ENCODE peak calls at places on chromosome 22, in nine cellular contexts. M, G, Q, Z, W, O, P, A and B are unnamed samples.

GRCh38 chr22:49134076-49134475 is 693.6 kb downstream of the BRD1 start:
- DNase-seq in G (no peak), A (no peak), Q (no peak), P (no peak), Z (no peak), W (no peak), O (no peak), M (no peak), B (no peak)

GRCh38 chr22:38872172-38872830 is at the start of gene CBX6:
- DNase-seq in Q (peak; percentile 95), O (peak; percentile 88), M (peak; percentile 97), P (peak; percentile 96), Z (peak; percentile 94), A (peak; percentile 94), G (peak; percentile 96), W (peak; percentile 90), B (peak; percentile 95)

GRCh38 chr22:48740086-48740730 is 1087.5 kb downstream of the BRD1 start:
- DNase-seq in P (no peak), Z (peak; percentile 23), A (no peak), W (no peak), O (no peak), G (no peak), M (no peak), Q (no peak), B (no peak)

GRCh38 chr22:37501610-37502341 is 15.6 kb upstream of the MFNG start:
- DNase-seq in O (no peak), A (no peak), W (no peak), G (peak; percentile 92), Z (no peak), M (no peak), P (no peak), Q (no peak), B (no peak)

GRCh38 chr22:41914611-41915034 is 251 bp downstream of the SHISA8 start:
- DNase-seq in A (no peak), M (no peak), Z (no peak), Q (no peak), O (no peak), G (no peak), P (no peak), W (no peak), B (no peak)

GRCh38 chr22:31346733-31347250 is 646 bp upstream of the PATZ1 start:
- DNase-seq in G (peak; percentile 65), W (no peak), M (peak; percentile 72), Q (peak; percentile 57), Z (no peak), P (peak; percentile 61), A (peak; percentile 28), O (peak; percentile 50), B (no peak)

GRCh38 chr22:17114173-17114957 is 6.8 kb downstream of the TMEM121B start:
- DNase-seq in M (no peak), O (no peak), G (no peak), A (no peak), P (no peak), Q (no peak), W (no peak), Z (no peak), B (no peak)

GRCh38 chr22:35329114-35329847 is 29.6 kb downstream of the TOM1 start:
- DNase-seq in W (no peak), M (no peak), P (no peak), Q (no peak), A (no peak), Z (no peak), G (no peak), O (no peak), B (no peak)

GRCh38 chr22:50061141-50061823 is 3.2 kb upstream of the TTLL8 start:
- DNase-seq in Q (no peak), M (no peak), W (no peak), P (no peak), Z (no peak), G (no peak), O (no peak), A (no peak), B (no peak)

GRCh38 chr22:38109391-38110000 is 988 bp downstream of the BAIAP2L2 start:
- DNase-seq in Z (no peak), P (no peak), A (no peak), O (peak; percentile 35), Q (no peak), G (no peak), W (no peak), M (no peak), B (no peak)

GRCh38 chr22:29480512-29481264 is 670 bp downstream of the NEFH start:
- DNase-seq in G (peak; percentile 12), W (peak; percentile 14), Z (peak; percentile 66), O (peak; percentile 86), A (peak; percentile 38), M (no peak), P (peak; percentile 70), Q (peak; percentile 62), B (no peak)

GRCh38 chr22:39239561-39240423 is 5.0 kb downstream of the PDGFB start:
- DNase-seq in Z (no peak), W (no peak), A (no peak), O (no peak), Q (no peak), M (no peak), G (peak; percentile 83), P (no peak), B (no peak)

GRCh38 chr22:50280708-50281383 is 10.7 kb upstream of the MAPK11 start:
- DNase-seq in A (no peak), Z (no peak), O (no peak), M (no peak), W (no peak), Q (no peak), G (no peak), P (no peak), B (no peak)

GRCh38 chr22:26751217-26751616 is 93.8 kb downstream of the MIAT start:
- DNase-seq in Q (no peak), Z (peak; percentile 71), O (no peak), G (no peak), W (no peak), M (peak; percentile 94), A (no peak), P (no peak), B (no peak)

GRCh38 chr22:47029244-47030001 is 267.0 kb downstream of the TBC1D22A start:
- DNase-seq in W (no peak), A (no peak), G (no peak), Z (no peak), O (no peak), Q (no peak), M (peak; percentile 22), P (no peak), B (no peak)

GRCh38 chr22:26471522-26471921 is 12.1 kb downstream of the HPS4 start:
- DNase-seq in W (no peak), G (no peak), M (no peak), Q (no peak), A (no peak), Z (no peak), O (no peak), P (no peak), B (no peak)